ENCODE peak calls at places on chromosomes 2 and 18, in nine cellular contexts. One of them, this sample, is unnamed.

GRCh38 chr2:10392951-10393647 is 55.0 kb downstream of the ODC1 start:
- DNase-seq in NCI-H748 treated with DMSO at 0.1 percent for 48 hours: no peak
- DNase-seq in mesothelial cell of epicardium: no peak
- DNase-seq in iris pigment epithelial cell: no peak
- DNase-seq in mucosa of descending colon: no peak
- DNase-seq in stromal cell of bone marrow: no peak
- DNase-seq in stimulated activated CD8-positive, alpha-beta memory T cell treated with anti-CD3 and anti-CD28 coated beads, Interleukin-7, amount 100 ng/mL, for 24 hours: no peak
- DNase-seq in effector memory CD8-positive, alpha-beta T cell: no peak
- DNase-seq in Right ventricle myocardium superior: no peak
- DNase-seq in this sample: no peak

GRCh38 chr18:75120521-75120920 is 88.4 kb downstream of the PTGR3 start:
- DNase-seq in NCI-H748 treated with DMSO at 0.1 percent for 48 hours: no peak
- DNase-seq in mesothelial cell of epicardium: no peak
- DNase-seq in iris pigment epithelial cell: no peak
- DNase-seq in mucosa of descending colon: no peak
- DNase-seq in stromal cell of bone marrow: no peak
- DNase-seq in stimulated activated CD8-positive, alpha-beta memory T cell treated with anti-CD3 and anti-CD28 coated beads, Interleukin-7, amount 100 ng/mL, for 24 hours: no peak
- DNase-seq in effector memory CD8-positive, alpha-beta T cell: no peak
- DNase-seq in Right ventricle myocardium superior: no peak
- DNase-seq in this sample: no peak

GRCh38 chr2:176129013-176129796 is at the start of gene HOXD8:
- DNase-seq in NCI-H748 treated with DMSO at 0.1 percent for 48 hours: peak
- DNase-seq in mesothelial cell of epicardium: no peak
- DNase-seq in iris pigment epithelial cell: peak
- DNase-seq in mucosa of descending colon: peak
- DNase-seq in stromal cell of bone marrow: peak
- DNase-seq in stimulated activated CD8-positive, alpha-beta memory T cell treated with anti-CD3 and anti-CD28 coated beads, Interleukin-7, amount 100 ng/mL, for 24 hours: no peak
- DNase-seq in effector memory CD8-positive, alpha-beta T cell: no peak
- DNase-seq in Right ventricle myocardium superior: no peak
- DNase-seq in this sample: peak

GRCh38 chr2:236177967-236178909 is 10.1 kb upstream of the GBX2 start:
- DNase-seq in NCI-H748 treated with DMSO at 0.1 percent for 48 hours: peak
- DNase-seq in mesothelial cell of epicardium: peak
- DNase-seq in iris pigment epithelial cell: peak
- DNase-seq in mucosa of descending colon: peak
- DNase-seq in stromal cell of bone marrow: no peak
- DNase-seq in stimulated activated CD8-positive, alpha-beta memory T cell treated with anti-CD3 and anti-CD28 coated beads, Interleukin-7, amount 100 ng/mL, for 24 hours: no peak
- DNase-seq in effector memory CD8-positive, alpha-beta T cell: peak
- DNase-seq in Right ventricle myocardium superior: peak
- DNase-seq in this sample: peak

GRCh38 chr2:213640742-213641425 is 356.6 kb downstream of the SPAG16 start:
- DNase-seq in NCI-H748 treated with DMSO at 0.1 percent for 48 hours: no peak
- DNase-seq in mesothelial cell of epicardium: no peak
- DNase-seq in iris pigment epithelial cell: no peak
- DNase-seq in mucosa of descending colon: no peak
- DNase-seq in stromal cell of bone marrow: no peak
- DNase-seq in stimulated activated CD8-positive, alpha-beta memory T cell treated with anti-CD3 and anti-CD28 coated beads, Interleukin-7, amount 100 ng/mL, for 24 hours: no peak
- DNase-seq in effector memory CD8-positive, alpha-beta T cell: no peak
- DNase-seq in Right ventricle myocardium superior: no peak
- DNase-seq in this sample: no peak

GRCh38 chr2:210567279-210567678 is 10.9 kb downstream of the CPS1 start:
- DNase-seq in NCI-H748 treated with DMSO at 0.1 percent for 48 hours: no peak
- DNase-seq in mesothelial cell of epicardium: no peak
- DNase-seq in iris pigment epithelial cell: no peak
- DNase-seq in mucosa of descending colon: no peak
- DNase-seq in stromal cell of bone marrow: no peak
- DNase-seq in stimulated activated CD8-positive, alpha-beta memory T cell treated with anti-CD3 and anti-CD28 coated beads, Interleukin-7, amount 100 ng/mL, for 24 hours: no peak
- DNase-seq in effector memory CD8-positive, alpha-beta T cell: no peak
- DNase-seq in Right ventricle myocardium superior: no peak
- DNase-seq in this sample: no peak

GRCh38 chr2:160415991-160416390 is 77.6 kb downstream of the RBMS1 start:
- DNase-seq in NCI-H748 treated with DMSO at 0.1 percent for 48 hours: no peak
- DNase-seq in mesothelial cell of epicardium: no peak
- DNase-seq in iris pigment epithelial cell: peak
- DNase-seq in mucosa of descending colon: no peak
- DNase-seq in stromal cell of bone marrow: peak
- DNase-seq in stimulated activated CD8-positive, alpha-beta memory T cell treated with anti-CD3 and anti-CD28 coated beads, Interleukin-7, amount 100 ng/mL, for 24 hours: no peak
- DNase-seq in effector memory CD8-positive, alpha-beta T cell: no peak
- DNase-seq in Right ventricle myocardium superior: no peak
- DNase-seq in this sample: no peak

GRCh38 chr2:240412211-240412830 is 23.1 kb upstream of the GPC1 start:
- DNase-seq in NCI-H748 treated with DMSO at 0.1 percent for 48 hours: no peak
- DNase-seq in mesothelial cell of epicardium: no peak
- DNase-seq in iris pigment epithelial cell: no peak
- DNase-seq in mucosa of descending colon: no peak
- DNase-seq in stromal cell of bone marrow: no peak
- DNase-seq in stimulated activated CD8-positive, alpha-beta memory T cell treated with anti-CD3 and anti-CD28 coated beads, Interleukin-7, amount 100 ng/mL, for 24 hours: no peak
- DNase-seq in effector memory CD8-positive, alpha-beta T cell: no peak
- DNase-seq in Right ventricle myocardium superior: peak
- DNase-seq in this sample: peak

GRCh38 chr2:85744771-85745601 is 8.8 kb upstream of the ATOH8 start:
- DNase-seq in NCI-H748 treated with DMSO at 0.1 percent for 48 hours: no peak
- DNase-seq in mesothelial cell of epicardium: no peak
- DNase-seq in iris pigment epithelial cell: peak
- DNase-seq in mucosa of descending colon: no peak
- DNase-seq in stromal cell of bone marrow: peak
- DNase-seq in stimulated activated CD8-positive, alpha-beta memory T cell treated with anti-CD3 and anti-CD28 coated beads, Interleukin-7, amount 100 ng/mL, for 24 hours: no peak
- DNase-seq in effector memory CD8-positive, alpha-beta T cell: no peak
- DNase-seq in Right ventricle myocardium superior: peak
- DNase-seq in this sample: peak

GRCh38 chr2:64975232-64975791 is 13.9 kb upstream of the SLC1A4 start:
- DNase-seq in NCI-H748 treated with DMSO at 0.1 percent for 48 hours: no peak
- DNase-seq in mesothelial cell of epicardium: no peak
- DNase-seq in iris pigment epithelial cell: peak
- DNase-seq in mucosa of descending colon: no peak
- DNase-seq in stromal cell of bone marrow: no peak
- DNase-seq in stimulated activated CD8-positive, alpha-beta memory T cell treated with anti-CD3 and anti-CD28 coated beads, Interleukin-7, amount 100 ng/mL, for 24 hours: no peak
- DNase-seq in effector memory CD8-positive, alpha-beta T cell: no peak
- DNase-seq in Right ventricle myocardium superior: peak
- DNase-seq in this sample: no peak

GRCh38 chr2:184920451-184920965 is 322.2 kb downstream of the ZNF804A start:
- DNase-seq in NCI-H748 treated with DMSO at 0.1 percent for 48 hours: no peak
- DNase-seq in mesothelial cell of epicardium: no peak
- DNase-seq in iris pigment epithelial cell: peak
- DNase-seq in mucosa of descending colon: no peak
- DNase-seq in stromal cell of bone marrow: no peak
- DNase-seq in stimulated activated CD8-positive, alpha-beta memory T cell treated with anti-CD3 and anti-CD28 coated beads, Interleukin-7, amount 100 ng/mL, for 24 hours: no peak
- DNase-seq in effector memory CD8-positive, alpha-beta T cell: no peak
- DNase-seq in Right ventricle myocardium superior: no peak
- DNase-seq in this sample: no peak

GRCh38 chr2:42438685-42439084 is 55.1 kb downstream of the KCNG3 start:
- DNase-seq in NCI-H748 treated with DMSO at 0.1 percent for 48 hours: no peak
- DNase-seq in mesothelial cell of epicardium: no peak
- DNase-seq in iris pigment epithelial cell: no peak
- DNase-seq in mucosa of descending colon: no peak
- DNase-seq in stromal cell of bone marrow: no peak
- DNase-seq in stimulated activated CD8-positive, alpha-beta memory T cell treated with anti-CD3 and anti-CD28 coated beads, Interleukin-7, amount 100 ng/mL, for 24 hours: no peak
- DNase-seq in effector memory CD8-positive, alpha-beta T cell: no peak
- DNase-seq in Right ventricle myocardium superior: no peak
- DNase-seq in this sample: no peak

GRCh38 chr18:76679259-76679658 is 143.1 kb upstream of the ZNF236 start:
- DNase-seq in NCI-H748 treated with DMSO at 0.1 percent for 48 hours: peak
- DNase-seq in mesothelial cell of epicardium: no peak
- DNase-seq in iris pigment epithelial cell: no peak
- DNase-seq in mucosa of descending colon: no peak
- DNase-seq in stromal cell of bone marrow: no peak
- DNase-seq in stimulated activated CD8-positive, alpha-beta memory T cell treated with anti-CD3 and anti-CD28 coated beads, Interleukin-7, amount 100 ng/mL, for 24 hours: no peak
- DNase-seq in effector memory CD8-positive, alpha-beta T cell: no peak
- DNase-seq in Right ventricle myocardium superior: no peak
- DNase-seq in this sample: no peak

GRCh38 chr2:67255933-67256615 is 141.1 kb upstream of the ETAA1 start:
- DNase-seq in NCI-H748 treated with DMSO at 0.1 percent for 48 hours: peak
- DNase-seq in mesothelial cell of epicardium: no peak
- DNase-seq in iris pigment epithelial cell: peak
- DNase-seq in mucosa of descending colon: no peak
- DNase-seq in stromal cell of bone marrow: peak
- DNase-seq in stimulated activated CD8-positive, alpha-beta memory T cell treated with anti-CD3 and anti-CD28 coated beads, Interleukin-7, amount 100 ng/mL, for 24 hours: no peak
- DNase-seq in effector memory CD8-positive, alpha-beta T cell: no peak
- DNase-seq in Right ventricle myocardium superior: no peak
- DNase-seq in this sample: no peak

GRCh38 chr18:79740741-79741700 is 56.7 kb upstream of the KCNG2 start:
- DNase-seq in NCI-H748 treated with DMSO at 0.1 percent for 48 hours: no peak
- DNase-seq in mesothelial cell of epicardium: no peak
- DNase-seq in iris pigment epithelial cell: no peak
- DNase-seq in mucosa of descending colon: no peak
- DNase-seq in stromal cell of bone marrow: no peak
- DNase-seq in stimulated activated CD8-positive, alpha-beta memory T cell treated with anti-CD3 and anti-CD28 coated beads, Interleukin-7, amount 100 ng/mL, for 24 hours: no peak
- DNase-seq in effector memory CD8-positive, alpha-beta T cell: no peak
- DNase-seq in Right ventricle myocardium superior: peak
- DNase-seq in this sample: peak

GRCh38 chr2:176140520-176141317 is 10.6 kb upstream of the HOXD4 start:
- DNase-seq in NCI-H748 treated with DMSO at 0.1 percent for 48 hours: no peak
- DNase-seq in mesothelial cell of epicardium: peak
- DNase-seq in iris pigment epithelial cell: peak
- DNase-seq in mucosa of descending colon: peak
- DNase-seq in stromal cell of bone marrow: peak
- DNase-seq in stimulated activated CD8-positive, alpha-beta memory T cell treated with anti-CD3 and anti-CD28 coated beads, Interleukin-7, amount 100 ng/mL, for 24 hours: peak
- DNase-seq in effector memory CD8-positive, alpha-beta T cell: peak
- DNase-seq in Right ventricle myocardium superior: peak
- DNase-seq in this sample: peak

GRCh38 chr2:32008811-32009478 is 1.9 kb downstream of the MEMO1 start:
- DNase-seq in NCI-H748 treated with DMSO at 0.1 percent for 48 hours: no peak
- DNase-seq in mesothelial cell of epicardium: no peak
- DNase-seq in iris pigment epithelial cell: peak
- DNase-seq in mucosa of descending colon: peak
- DNase-seq in stromal cell of bone marrow: no peak
- DNase-seq in stimulated activated CD8-positive, alpha-beta memory T cell treated with anti-CD3 and anti-CD28 coated beads, Interleukin-7, amount 100 ng/mL, for 24 hours: no peak
- DNase-seq in effector memory CD8-positive, alpha-beta T cell: no peak
- DNase-seq in Right ventricle myocardium superior: no peak
- DNase-seq in this sample: no peak

GRCh38 chr2:119647440-119648169 is 31.4 kb upstream of the TMEM177 start:
- DNase-seq in NCI-H748 treated with DMSO at 0.1 percent for 48 hours: no peak
- DNase-seq in mesothelial cell of epicardium: no peak
- DNase-seq in iris pigment epithelial cell: peak
- DNase-seq in mucosa of descending colon: no peak
- DNase-seq in stromal cell of bone marrow: no peak
- DNase-seq in stimulated activated CD8-positive, alpha-beta memory T cell treated with anti-CD3 and anti-CD28 coated beads, Interleukin-7, amount 100 ng/mL, for 24 hours: no peak
- DNase-seq in effector memory CD8-positive, alpha-beta T cell: no peak
- DNase-seq in Right ventricle myocardium superior: no peak
- DNase-seq in this sample: no peak

GRCh38 chr2:75047189-75047812 is 88.9 kb downstream of the POLE4 start:
- DNase-seq in NCI-H748 treated with DMSO at 0.1 percent for 48 hours: no peak
- DNase-seq in mesothelial cell of epicardium: no peak
- DNase-seq in iris pigment epithelial cell: peak
- DNase-seq in mucosa of descending colon: no peak
- DNase-seq in stromal cell of bone marrow: no peak
- DNase-seq in stimulated activated CD8-positive, alpha-beta memory T cell treated with anti-CD3 and anti-CD28 coated beads, Interleukin-7, amount 100 ng/mL, for 24 hours: no peak
- DNase-seq in effector memory CD8-positive, alpha-beta T cell: no peak
- DNase-seq in Right ventricle myocardium superior: no peak
- DNase-seq in this sample: no peak

GRCh38 chr2:98269274-98269673 is 77.0 kb upstream of the CNGA3 start:
- DNase-seq in NCI-H748 treated with DMSO at 0.1 percent for 48 hours: no peak
- DNase-seq in mesothelial cell of epicardium: no peak
- DNase-seq in iris pigment epithelial cell: peak
- DNase-seq in mucosa of descending colon: peak
- DNase-seq in stromal cell of bone marrow: peak
- DNase-seq in stimulated activated CD8-positive, alpha-beta memory T cell treated with anti-CD3 and anti-CD28 coated beads, Interleukin-7, amount 100 ng/mL, for 24 hours: no peak
- DNase-seq in effector memory CD8-positive, alpha-beta T cell: no peak
- DNase-seq in Right ventricle myocardium superior: no peak
- DNase-seq in this sample: no peak

GRCh38 chr18:43625582-43625981 is 348.3 kb upstream of the SYT4 start:
- DNase-seq in NCI-H748 treated with DMSO at 0.1 percent for 48 hours: no peak
- DNase-seq in mesothelial cell of epicardium: no peak
- DNase-seq in iris pigment epithelial cell: no peak
- DNase-seq in mucosa of descending colon: no peak
- DNase-seq in stromal cell of bone marrow: no peak
- DNase-seq in stimulated activated CD8-positive, alpha-beta memory T cell treated with anti-CD3 and anti-CD28 coated beads, Interleukin-7, amount 100 ng/mL, for 24 hours: no peak
- DNase-seq in effector memory CD8-positive, alpha-beta T cell: no peak
- DNase-seq in Right ventricle myocardium superior: no peak
- DNase-seq in this sample: no peak

GRCh38 chr2:20074001-20074648 is 22.7 kb upstream of the LAPTM4A start:
- DNase-seq in NCI-H748 treated with DMSO at 0.1 percent for 48 hours: no peak
- DNase-seq in mesothelial cell of epicardium: no peak
- DNase-seq in iris pigment epithelial cell: no peak
- DNase-seq in mucosa of descending colon: no peak
- DNase-seq in stromal cell of bone marrow: no peak
- DNase-seq in stimulated activated CD8-positive, alpha-beta memory T cell treated with anti-CD3 and anti-CD28 coated beads, Interleukin-7, amount 100 ng/mL, for 24 hours: no peak
- DNase-seq in effector memory CD8-positive, alpha-beta T cell: no peak
- DNase-seq in Right ventricle myocardium superior: no peak
- DNase-seq in this sample: no peak

GRCh38 chr18:28108801-28109200 is 68.1 kb downstream of the CDH2 start:
- DNase-seq in NCI-H748 treated with DMSO at 0.1 percent for 48 hours: no peak
- DNase-seq in mesothelial cell of epicardium: no peak
- DNase-seq in iris pigment epithelial cell: no peak
- DNase-seq in mucosa of descending colon: peak
- DNase-seq in stromal cell of bone marrow: no peak
- DNase-seq in stimulated activated CD8-positive, alpha-beta memory T cell treated with anti-CD3 and anti-CD28 coated beads, Interleukin-7, amount 100 ng/mL, for 24 hours: no peak
- DNase-seq in effector memory CD8-positive, alpha-beta T cell: no peak
- DNase-seq in Right ventricle myocardium superior: no peak
- DNase-seq in this sample: no peak

GRCh38 chr2:222572761-222573174 is 83.1 kb downstream of the FARSB start:
- DNase-seq in NCI-H748 treated with DMSO at 0.1 percent for 48 hours: no peak
- DNase-seq in mesothelial cell of epicardium: no peak
- DNase-seq in iris pigment epithelial cell: peak
- DNase-seq in mucosa of descending colon: no peak
- DNase-seq in stromal cell of bone marrow: peak
- DNase-seq in stimulated activated CD8-positive, alpha-beta memory T cell treated with anti-CD3 and anti-CD28 coated beads, Interleukin-7, amount 100 ng/mL, for 24 hours: no peak
- DNase-seq in effector memory CD8-positive, alpha-beta T cell: no peak
- DNase-seq in Right ventricle myocardium superior: no peak
- DNase-seq in this sample: no peak

GRCh38 chr2:151669585-151670081 is 64.6 kb downstream of the NEB start:
- DNase-seq in NCI-H748 treated with DMSO at 0.1 percent for 48 hours: no peak
- DNase-seq in mesothelial cell of epicardium: no peak
- DNase-seq in iris pigment epithelial cell: no peak
- DNase-seq in mucosa of descending colon: no peak
- DNase-seq in stromal cell of bone marrow: no peak
- DNase-seq in stimulated activated CD8-positive, alpha-beta memory T cell treated with anti-CD3 and anti-CD28 coated beads, Interleukin-7, amount 100 ng/mL, for 24 hours: no peak
- DNase-seq in effector memory CD8-positive, alpha-beta T cell: peak
- DNase-seq in Right ventricle myocardium superior: no peak
- DNase-seq in this sample: no peak

GRCh38 chr2:1633092-1633721 is 111.1 kb downstream of the PXDN start:
- DNase-seq in NCI-H748 treated with DMSO at 0.1 percent for 48 hours: no peak
- DNase-seq in mesothelial cell of epicardium: no peak
- DNase-seq in iris pigment epithelial cell: peak
- DNase-seq in mucosa of descending colon: peak
- DNase-seq in stromal cell of bone marrow: no peak
- DNase-seq in stimulated activated CD8-positive, alpha-beta memory T cell treated with anti-CD3 and anti-CD28 coated beads, Interleukin-7, amount 100 ng/mL, for 24 hours: no peak
- DNase-seq in effector memory CD8-positive, alpha-beta T cell: no peak
- DNase-seq in Right ventricle myocardium superior: no peak
- DNase-seq in this sample: no peak